ENCODE peak calls at places on chromosomes 11 and 22, in eight cellular contexts. F is LoVo, D is NCI-H446, A is substantia nigra, V is fibroblast of mammary gland, S is fibroblast of the aortic adventitia, R is T-cell, G is epithelial cell of prostate. T is an unnamed sample.

GRCh38 chr11:45238724-45239123 is 47.4 kb downstream of the SYT13 start:
- DNase-seq in V (peak), S (peak), R (no peak), A (no peak), G (no peak), D (no peak), F (no peak), T (no peak)

GRCh38 chr22:32700186-32700882 is 101.2 kb upstream of the TIMP3 start:
- DNase-seq in S (peak), V (peak), G (no peak), A (no peak), D (no peak), R (no peak), F (no peak), T (no peak)

GRCh38 chr11:105004021-105004420 is 18.9 kb downstream of the CASP5 start:
- DNase-seq in R (no peak), D (no peak), F (no peak), V (peak), A (no peak), S (peak), G (no peak), T (no peak)

GRCh38 chr11:79538775-79539174 is 97.9 kb upstream of the TENM4 start:
- DNase-seq in R (no peak), G (peak), V (no peak), A (no peak), F (no peak), D (no peak), S (no peak), T (no peak)

GRCh38 chr11:74462009-74462408 is 5.3 kb downstream of the KCNE3 start:
- DNase-seq in R (no peak), V (peak), F (no peak), D (no peak), A (peak), S (peak), G (no peak), T (no peak)

GRCh38 chr11:44623716-44624491 is 58.4 kb downstream of the CD82 start:
- DNase-seq in D (no peak), A (no peak), V (no peak), F (no peak), R (no peak), G (no peak), S (no peak), T (no peak)

GRCh38 chr11:113577356-113578163 is 102.4 kb upstream of the DRD2 start:
- DNase-seq in F (peak), D (peak), A (no peak), G (no peak), R (no peak), S (no peak), V (no peak), T (no peak)

GRCh38 chr11:87453531-87454089 is 415.9 kb downstream of the TMEM135 start:
- DNase-seq in A (no peak), V (no peak), S (no peak), F (no peak), R (no peak), G (no peak), D (no peak), T (no peak)

GRCh38 chr11:117096140-117096972 is 1.9 kb downstream of the SIK3 start:
- DNase-seq in D (no peak), R (peak), G (no peak), S (no peak), V (no peak), A (peak), F (no peak), T (no peak)

GRCh38 chr22:47063606-47064005 is 301.2 kb downstream of the TBC1D22A start:
- DNase-seq in S (no peak), V (no peak), F (no peak), G (no peak), A (no peak), D (no peak), R (no peak), T (no peak)

T was measured in HEK293T.